ENCODE peak calls at places on chromosome 1, in five cellular contexts. D is body of pancreas, Z is Peyer's patch, M is A549, E is OCI-LY7. T is an unnamed sample. For H3K4me1 and H3K9me3, the result is how much of the 10 kb centered on the place peaks cover.

GRCh38 chr1:191752342-191752741 is 405.9 kb upstream of the RGS18 start:
- DNase-seq in M (no peak), E (no peak), D (no peak), Z (no peak), T (no peak)

GRCh38 chr1:31799895-31800676 is 15.7 kb downstream of the SPOCD1 start:
- DNase-seq in Z (peak), E (no peak), M (no peak), D (no peak), T (no peak)

GRCh38 chr1:41481109-41481775 is 3.2 kb downstream of the EDN2 start:
- DNase-seq in M (no peak), D (no peak), E (no peak), Z (peak), T (no peak)

GRCh38 chr1:208538587-208538986 is 294.4 kb upstream of the PLXNA2 start:
- DNase-seq in M (no peak), E (no peak), D (no peak), Z (no peak), T (no peak)

GRCh38 chr1:162374406-162374805 is 2.2 kb downstream of the SPATA46 start:
- DNase-seq in M (no peak), D (no peak), E (no peak), Z (no peak), T (no peak)

GRCh38 chr1:230516890-230517289 is 90.8 kb upstream of the PGBD5 start:
- DNase-seq in Z (no peak), M (no peak), D (no peak), E (no peak), T (no peak)

GRCh38 chr1:19166066-19166465 is 44.0 kb downstream of the UBR4 start:
- DNase-seq in M (no peak), Z (no peak), D (no peak), E (no peak), T (no peak)

GRCh38 chr1:10399487-10399917 is 638 bp downstream of the PGD start:
- DNase-seq in D (peak), Z (no peak), E (peak), M (no peak), T (no peak)

GRCh38 chr1:230584660-230585059 is 57.6 kb upstream of the COG2 start:
- DNase-seq in M (no peak), Z (no peak), E (no peak), D (no peak), T (no peak)

GRCh38 chr1:1435094-1435903 is at the start of gene VWA1:
- DNase-seq in E (no peak), Z (peak), M (no peak), D (peak), T (no peak)

GRCh38 chr1:218350909-218351616 is 5.9 kb downstream of the TGFB2 start:
- DNase-seq in D (no peak), Z (no peak), M (no peak), E (no peak), T (no peak)

GRCh38 chr1:118947790-118948189 is 40.4 kb downstream of the TBX15 start:
- DNase-seq in E (no peak), D (no peak), Z (no peak), M (no peak), T (no peak)

GRCh38 chr1:187999973-188000372 is 1171.2 kb downstream of the PLA2G4A start:
- DNase-seq in D (no peak), Z (no peak), E (no peak), M (no peak), T (no peak)

GRCh38 chr1:60848583-60849188 is 233.7 kb upstream of the NFIA start:
- DNase-seq in D (no peak), Z (no peak), M (no peak), E (peak), T (no peak)

GRCh38 chr1:201693019-201693372 is 136.0 kb upstream of the IPO9 start:
- DNase-seq in M (no peak), E (no peak), Z (peak), D (no peak), T (no peak)

GRCh38 chr1:218705391-218705790 is 360.3 kb downstream of the TGFB2 start:
- DNase-seq in Z (no peak), E (no peak), D (no peak), M (peak), T (no peak)

GRCh38 chr1:27755865-27756264 is 17.2 kb upstream of the STX12 start:
- DNase-seq in E (no peak), D (no peak), M (no peak), Z (no peak), T (no peak)

GRCh38 chr1:58789322-58789856 is 5.5 kb upstream of the JUN start:
- DNase-seq in M (no peak), D (no peak), Z (no peak), E (no peak), T (no peak)

GRCh38 chr1:24912359-24913273 is 17.5 kb downstream of the RUNX3 start:
- DNase-seq in Z (no peak), M (no peak), D (no peak), E (no peak), T (no peak)

GRCh38 chr1:39754906-39755504 is 16.1 kb downstream of the OXCT2 start:
- DNase-seq in M (no peak), E (no peak), D (no peak), Z (no peak), T (no peak)

GRCh38 chr1:173134029-173134428 is 73.1 kb downstream of the TNFSF4 start:
- DNase-seq in E (no peak), D (no peak), M (no peak), Z (no peak), T (no peak)

GRCh38 chr1:184661801-184662200 is 92.9 kb downstream of the EDEM3 start:
- DNase-seq in Z (no peak), D (no peak), E (no peak), M (no peak), T (no peak)

GRCh38 chr1:10958614-10959013 is 53.8 kb upstream of the TARDBP start:
- DNase-seq in M (no peak), Z (no peak), E (no peak), D (peak), T (no peak)

GRCh38 chr1:204072951-204073836 is at the start of gene SOX13:
- DNase-seq in Z (peak), M (peak), D (peak), E (no peak), T (peak)

GRCh38 chr1:230210326-230210978 is 143.4 kb downstream of the GALNT2 start:
- DNase-seq in Z (no peak), D (no peak), E (no peak), M (no peak), T (no peak)

GRCh38 chr1:248065604-248066003 is 19.0 kb downstream of the OR2L3 start:
- DNase-seq in M (no peak), E (no peak), Z (no peak), D (no peak), T (no peak)

GRCh38 chr1:177915641-177916040 is 54.2 kb downstream of the SEC16B start:
- DNase-seq in M (no peak), Z (no peak), E (no peak), D (no peak), T (no peak)

GRCh38 chr1:98399219-98399618 is 262.3 kb upstream of the SNX7 start:
- DNase-seq in D (no peak), Z (no peak), M (no peak), E (no peak), T (no peak)

GRCh38 chr1:171251741-171252300 is 3.5 kb downstream of the FMO1 start:
- DNase-seq in M (peak), Z (peak), E (peak), D (peak), T (no peak)

GRCh38 chr1:46173361-46173856 is 1.5 kb upstream of the TSPAN1 start:
- DNase-seq in E (peak), D (no peak), M (no peak), Z (no peak), T (no peak)

GRCh38 chr1:181112071-181112929 is 23.8 kb downstream of the IER5 start:
- DNase-seq in M (peak), D (peak), E (no peak), Z (peak), T (peak)

GRCh38 chr1:12245116-12245515 is 15.3 kb downstream of the VPS13D start:
- DNase-seq in Z (no peak), M (no peak), E (no peak), D (no peak), T (no peak)

GRCh38 chr1:45365051-45365450 is 24.8 kb upstream of the MUTYH start:
- DNase-seq in M (no peak), D (no peak), E (no peak), Z (no peak), T (no peak)

GRCh38 chr1:85088408-85088784 is 40.1 kb upstream of the MCOLN3 start:
- DNase-seq in M (no peak), Z (no peak), E (no peak), D (no peak), T (no peak)

GRCh38 chr1:174156437-174156836 is 2.9 kb upstream of the RABGAP1L start:
- DNase-seq in M (no peak), Z (no peak), E (no peak), D (no peak), T (no peak)

GRCh38 chr1:174150499-174150898 is 8.8 kb upstream of the RABGAP1L start:
- DNase-seq in D (no peak), E (no peak), Z (no peak), M (no peak), T (no peak)

GRCh38 chr1:174152424-174152823 is 6.9 kb upstream of the RABGAP1L start:
- DNase-seq in D (no peak), Z (no peak), E (no peak), M (no peak), T (no peak)

GRCh38 chr1:174153085-174153824 is 6.1 kb upstream of the RABGAP1L start:
- DNase-seq in M (no peak), E (peak), Z (no peak), D (no peak), T (no peak)

DNA sequence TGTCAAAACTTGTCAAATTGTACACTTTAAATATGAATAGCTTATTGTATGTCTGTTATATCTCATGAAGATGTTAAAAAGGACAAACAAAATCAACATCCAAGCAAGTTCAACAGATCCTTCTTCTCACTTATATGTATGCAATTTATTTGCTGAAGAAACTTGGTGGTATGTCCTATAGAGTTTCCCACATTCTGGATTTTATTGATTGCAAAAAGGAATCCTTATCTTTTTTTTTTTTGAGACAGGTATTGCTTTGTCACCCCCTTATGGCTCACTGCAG is 5.6 kb upstream of the RABGAP1L start:
- DNase-seq in D (no peak), E (no peak), M (no peak), Z (no peak), T (no peak)
- H3K4me3 ChIP-seq in D (no peak), E (no peak), M (no peak), Z (no peak), T (no peak)

GRCh38 chr1:91697322-91698260 is 188.4 kb downstream of the TGFBR3 start:
- DNase-seq in E (no peak), Z (no peak), D (no peak), M (no peak), T (no peak)

GRCh38 chr1:91701494-91701869 is 184.5 kb downstream of the TGFBR3 start:
- DNase-seq in Z (no peak), E (no peak), M (no peak), D (no peak), T (no peak)

GRCh38 chr1:91699339-91699970 is 186.5 kb downstream of the TGFBR3 start:
- DNase-seq in E (no peak), Z (no peak), D (peak), M (no peak), T (no peak)

GRCh38 chr1:91700771-91701493 is 185.0 kb downstream of the TGFBR3 start:
- DNase-seq in M (no peak), E (no peak), Z (no peak), D (no peak), T (no peak)

GRCh38 chr1:91700332-91700731 is 185.6 kb downstream of the TGFBR3 start:
- DNase-seq in Z (no peak), E (no peak), M (no peak), D (no peak), T (no peak)
- H3K4me1 ChIP-seq in Z (under half), E (under half), M (under half), D (under half), T (under half)

GRCh38 chr1:152760551-152761190 is 2.8 kb downstream of the KPRP start:
- DNase-seq in D (no peak), M (no peak), Z (no peak), E (no peak), T (no peak)

GRCh38 chr1:152758636-152759035 is 811 bp downstream of the KPRP start:
- DNase-seq in M (no peak), D (no peak), Z (no peak), E (no peak), T (no peak)

GRCh38 chr1:152759453-152760173 is 1.8 kb downstream of the KPRP start:
- DNase-seq in M (no peak), E (no peak), Z (no peak), D (no peak), T (no peak)

GRCh38 chr1:152756872-152757271 is 953 bp upstream of the KPRP start:
- DNase-seq in Z (no peak), D (no peak), M (no peak), E (no peak), T (no peak)

DNA sequence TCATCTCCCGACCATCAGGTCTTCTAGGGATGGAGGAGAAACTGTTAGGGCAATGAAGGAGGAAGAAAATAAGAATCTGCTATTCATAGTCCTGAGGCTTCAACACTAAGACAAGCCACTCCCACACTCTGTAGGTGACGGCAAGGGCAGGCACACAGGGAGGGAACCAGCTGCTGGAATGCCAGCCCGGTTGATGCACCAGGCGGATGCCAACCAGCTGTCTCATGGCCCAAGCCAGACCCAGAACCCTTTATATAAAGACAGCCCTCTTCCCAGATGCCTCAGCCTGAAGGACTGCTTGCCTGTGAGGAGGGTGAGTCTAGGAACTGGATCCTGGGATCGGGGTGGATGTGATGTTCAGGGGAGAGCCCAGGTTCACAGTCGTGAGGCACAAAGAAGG is at the start of gene KPRP:
- DNase-seq in M (no peak), Z (no peak), E (no peak), D (no peak), T (no peak)
- H3K9me3 ChIP-seq in M (under half), Z (under half), E (under half), D (under half), T (under half)

GRCh38 chr1:241639040-241639652 is 1.0 kb downstream of the CHML start:
- DNase-seq in M (no peak), E (peak), D (no peak), Z (no peak), T (no peak)

GRCh38 chr1:241637046-241637590 is 3.1 kb downstream of the CHML start:
- DNase-seq in M (no peak), Z (no peak), E (no peak), D (no peak), T (no peak)

GRCh38 chr1:241639653-241640148 is 468 bp downstream of the CHML start:
- DNase-seq in E (peak), D (peak), Z (no peak), M (peak), T (peak)

GRCh38 chr1:241637604-241638003 is 2.6 kb downstream of the CHML start:
- DNase-seq in M (no peak), Z (no peak), E (no peak), D (peak), T (no peak)

GRCh38 chr1:241638091-241638682 is 2.0 kb downstream of the CHML start:
- DNase-seq in M (no peak), E (no peak), Z (no peak), D (no peak), T (no peak)
- H3K4me3 ChIP-seq in M (peak), E (peak), Z (no peak), D (no peak), T (peak)

GRCh38 chr1:224238212-224238611 is 55.2 kb downstream of the DEGS1 start:
- DNase-seq in Z (no peak), E (no peak), D (no peak), M (no peak), T (no peak)
- H3K4me1 ChIP-seq in Z (under half), E (under half), D (under half), M (under half), T (under half)